ENCODE peak calls at places on chromosomes 4 and X, in four cellular contexts. G, I, R and H are unnamed samples.

GRCh38 chr4:139858436-139859225 is 193.0 kb downstream of the MGST2 start:
- DNase-seq in I (no peak), R (no peak), G (no peak), H (no peak)

GRCh38 chr4:187999406-187999932 is 3.9 kb downstream of the ZFP42 start:
- DNase-seq in R (no peak), I (no peak), G (no peak), H (no peak)

GRCh38 chr4:148795156-148795864 is 353.1 kb upstream of the NR3C2 start:
- DNase-seq in R (peak; percentile 57), G (no peak), I (peak; percentile 42), H (no peak)

GRCh38 chr4:18366762-18367358 is 345.3 kb upstream of the LCORL start:
- DNase-seq in I (no peak), G (no peak), R (peak; percentile 19), H (no peak)

GRCh38 chr4:74659576-74660411 is 134.5 kb downstream of the BTC start:
- DNase-seq in I (peak; percentile 99), R (peak; percentile 77), G (no peak), H (no peak)

GRCh38 chr4:7243609-7244342 is 51.4 kb downstream of the SORCS2 start:
- DNase-seq in R (no peak), I (no peak), G (no peak), H (no peak)

GRCh38 chrX:77087529-77088169 is 359.5 kb upstream of the FGF16 start:
- DNase-seq in R (no peak), G (peak; percentile 67), I (no peak), H (no peak)

GRCh38 chr4:119728692-119729593 is 100.3 kb upstream of the PDE5A start:
- DNase-seq in R (no peak), G (no peak), I (no peak), H (no peak)

GRCh38 chrX:13764765-13765164 is 30.2 kb downstream of the OFD1 start:
- DNase-seq in I (no peak), G (no peak), R (peak; percentile 24), H (no peak)

GRCh38 chr4:167775374-167775773 is 317.0 kb upstream of the ANXA10 start:
- DNase-seq in I (peak; percentile 1), R (no peak), G (no peak), H (no peak)

GRCh38 chr4:173057442-173057841 is 111.2 kb upstream of the GALNT7 start:
- DNase-seq in R (no peak), G (no peak), I (no peak), H (no peak)

GRCh38 chr4:67988986-67989385 is 25.7 kb upstream of the TMPRSS11A start:
- DNase-seq in G (no peak), I (no peak), R (no peak), H (no peak)

GRCh38 chrX:21153033-21153432 is 221.2 kb upstream of the CNKSR2 start:
- DNase-seq in G (no peak), I (no peak), R (no peak), H (no peak)

GRCh38 chrX:45515262-45516215 is 314.9 kb upstream of the DIPK2B start:
- DNase-seq in G (peak; percentile 82), I (peak; percentile 55), R (peak; percentile 42), H (no peak)

GRCh38 chr4:86818845-86819244 is 30.3 kb downstream of the SLC10A6 start:
- DNase-seq in R (peak; percentile 2), G (no peak), I (no peak), H (no peak)

GRCh38 chr4:174521800-174522182 is 497 bp downstream of the HPGD start:
- DNase-seq in R (peak; percentile 45), I (no peak), G (no peak), H (no peak)

GRCh38 chrX:40150503-40150902 is 52.7 kb upstream of the BCOR start:
- DNase-seq in R (peak; percentile 43), G (no peak), I (no peak), H (no peak)

GRCh38 chr4:36189511-36190226 is 54.6 kb downstream of the ARAP2 start:
- DNase-seq in G (no peak), I (no peak), R (no peak), H (no peak)

GRCh38 chrX:154750301-154751120 is at the start of gene GAB3:
- DNase-seq in R (peak; percentile 20), G (no peak), I (no peak), H (no peak)

GRCh38 chr4:7753931-7754465 is 185.7 kb downstream of the AFAP1 start:
- DNase-seq in G (no peak), R (no peak), I (no peak), H (no peak)

GRCh38 chrX:104370089-104370488 is 115.4 kb upstream of the ESX1 start:
- DNase-seq in R (peak; percentile 60), G (no peak), I (no peak), H (no peak)

GRCh38 chrX:39063702-39064101 is 262.4 kb downstream of the MID1IP1 start:
- DNase-seq in G (no peak), R (no peak), I (no peak), H (no peak)

GRCh38 chr4:88185916-88186315 is 27.5 kb upstream of the ABCG2 start:
- DNase-seq in G (no peak), I (no peak), R (no peak), H (no peak)

GRCh38 chr4:48064349-48064748 is 47.8 kb downstream of the NIPAL1 start:
- DNase-seq in G (no peak), R (no peak), I (no peak), H (no peak)

GRCh38 chrX:144810539-144810938 is 436.8 kb upstream of the SPANXN1 start:
- DNase-seq in I (no peak), R (no peak), G (no peak), H (no peak)

GRCh38 chrX:134782796-134783195 is 124.5 kb upstream of the PLAC1 start:
- DNase-seq in I (no peak), G (no peak), R (peak; percentile 24), H (no peak)

GRCh38 chrX:49101629-49101984 is 21.9 kb upstream of the WDR45 start:
- DNase-seq in G (no peak), I (no peak), R (peak; percentile 17), H (no peak)

GRCh38 chr4:89556596-89557305 is 249.2 kb upstream of the GPRIN3 start:
- DNase-seq in I (no peak), R (no peak), G (no peak), H (no peak)

DNA sequence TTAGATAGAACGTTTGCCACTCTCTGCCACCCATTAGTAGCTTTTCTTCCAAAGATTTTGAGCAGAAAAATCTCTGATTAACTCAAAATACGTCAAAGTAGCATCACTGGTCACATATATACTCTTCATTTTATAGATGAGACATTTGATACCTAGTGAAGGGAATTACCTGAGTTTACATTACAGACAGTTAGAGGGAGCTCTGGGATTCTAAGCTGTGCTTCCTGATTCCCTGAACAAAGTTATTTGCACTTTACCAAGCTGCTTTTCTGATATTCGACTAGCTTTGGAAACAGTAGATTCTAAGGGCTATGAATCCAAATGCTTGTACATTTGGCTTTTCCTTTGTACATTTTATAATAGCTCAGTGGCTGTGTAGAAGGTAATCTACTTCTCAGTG is 1602.1 kb downstream of the STIM2 start:
- DNase-seq in G (no peak), I (no peak), R (no peak), H (no peak)
- TF ChIP-seq CTCF in G (no peak), I (peak; percentile 26), R (no peak), H (no peak)

DNA sequence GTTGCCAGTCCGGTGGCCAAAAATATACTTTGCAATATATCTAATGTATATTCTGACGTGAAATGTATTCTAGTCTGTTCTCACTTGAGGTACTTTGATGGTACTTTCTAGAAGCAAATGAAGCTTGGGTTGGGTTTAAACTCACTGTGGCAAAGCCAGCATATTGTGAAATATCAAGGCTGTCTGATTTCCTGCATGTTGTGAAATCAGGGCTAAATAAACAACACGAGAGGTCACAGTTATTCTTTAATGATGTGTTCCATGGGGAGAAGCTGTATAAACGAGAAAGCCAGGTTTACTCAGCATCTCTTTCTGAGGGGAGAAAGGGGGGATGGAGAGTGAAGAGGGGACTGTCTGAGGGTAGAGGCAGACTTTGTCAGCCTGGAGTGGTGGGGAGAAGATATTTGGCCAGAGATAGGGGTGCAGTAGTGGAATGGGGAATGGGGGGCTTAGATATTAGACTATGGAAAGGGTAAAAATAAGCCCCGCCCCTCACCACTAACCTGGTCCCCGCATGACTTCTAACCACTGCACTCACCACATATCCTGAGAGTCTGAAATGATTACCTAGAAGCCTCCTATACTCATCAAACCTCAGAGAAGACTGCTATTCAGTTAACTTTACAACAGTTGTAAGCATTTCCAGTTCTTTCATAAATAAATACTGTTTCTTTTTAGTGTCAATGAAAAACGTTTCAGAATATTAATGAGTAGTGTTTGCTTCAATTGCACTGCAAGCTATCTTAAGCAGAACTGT is 5.9 kb upstream of the SCARB2 start:
- DNase-seq in I (no peak), R (peak; percentile 21), G (no peak), H (no peak)
- TF ChIP-seq CTCF in I (no peak), R (no peak), G (no peak), H (no peak)

GRCh38 chrX:2609431-2610238 is 81.5 kb upstream of the CD99 start:
- DNase-seq in I (no peak), R (no peak), G (no peak), H (peak; percentile 10)

GRCh38 chrX:2610246-2611170 is 80.6 kb upstream of the CD99 start:
- DNase-seq in R (no peak), G (no peak), I (no peak), H (peak; percentile 11)

GRCh38 chrX:2620576-2620975 is 70.5 kb upstream of the CD99 start:
- DNase-seq in R (no peak), G (no peak), I (no peak), H (no peak)

GRCh38 chrX:2614911-2615310 is 76.2 kb upstream of the CD99 start:
- DNase-seq in I (peak; percentile 32), G (no peak), R (peak; percentile 34), H (no peak)
- TF ChIP-seq CTCF in I (peak; percentile 47), G (no peak), R (no peak), H (peak; percentile 65)

DNA sequence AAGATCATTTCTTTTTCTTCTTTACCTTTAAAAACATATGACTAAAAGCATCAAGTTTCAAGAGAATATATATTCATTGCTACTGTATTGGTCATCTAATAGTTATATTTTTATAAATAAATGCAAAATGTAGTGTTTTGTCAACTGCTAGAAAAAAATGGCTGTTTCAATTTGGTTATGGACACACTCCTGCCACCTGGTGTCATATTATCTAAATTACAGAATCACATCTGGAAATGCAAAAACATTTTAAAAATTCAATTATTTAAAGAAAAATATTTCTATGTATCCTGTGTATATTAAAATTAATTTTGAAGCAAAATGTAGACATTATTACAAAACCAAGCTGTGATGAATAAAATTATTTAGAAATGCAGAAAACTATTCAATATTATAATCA is 329.4 kb upstream of the PCDH18 start:
- DNase-seq in I (no peak), G (no peak), R (peak; percentile 7), H (no peak)
- TF ChIP-seq CTCF in I (peak; percentile 19), G (peak; percentile 20), R (peak; percentile 14), H (peak; percentile 67)

GRCh38 chrX:57573754-57574153 is 18.1 kb upstream of the ZXDB start:
- DNase-seq in I (no peak), G (no peak), R (peak; percentile 13), H (no peak)
- TF ChIP-seq CTCF in I (peak; percentile 27), G (no peak), R (peak; percentile 22), H (peak; percentile 55)

DNA sequence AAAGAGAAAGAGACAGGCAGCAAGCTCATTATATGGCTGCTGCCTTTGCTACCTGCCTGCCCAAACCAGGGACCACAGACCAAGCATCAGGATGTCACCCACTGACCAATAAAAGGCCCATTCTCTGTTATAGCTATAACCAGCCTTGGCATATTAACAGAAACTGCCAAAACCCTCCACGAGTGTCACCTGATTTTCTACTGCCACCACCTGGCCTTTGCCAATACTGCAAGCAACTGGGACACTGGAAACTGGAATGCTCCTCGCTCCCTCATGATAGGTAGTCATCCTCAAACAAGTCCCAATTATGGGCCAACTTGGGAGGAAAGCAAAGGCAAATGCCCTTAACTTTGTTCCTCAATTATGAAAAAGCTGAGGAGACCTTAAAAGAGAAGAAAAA is 76.0 kb downstream of the SPIN4 start:
- DNase-seq in G (no peak), R (peak; percentile 49), I (no peak), H (no peak)
- TF ChIP-seq CTCF in G (no peak), R (peak; percentile 50), I (peak; percentile 22), H (peak; percentile 56)